ENCODE peak calls at places on chromosomes 13 and 19, in ten cellular contexts. D is body of pancreas, W is transverse colon, C is stomach, T is uterus, S is GM12878, M is sigmoid colon, K is IMR-90, J is heart left ventricle, F is A549. P is an unnamed sample.

GRCh38 chr19:47600246-47601179 is 8.4 kb upstream of the BICRA start:
- DNase-seq in D (peak), W (peak), C (peak), T (peak), S (peak), M (peak), K (peak), J (peak), F (peak), P (peak)

GRCh38 chr13:66492479-66492878 is 737.7 kb downstream of the PCDH9 start:
- DNase-seq in D (no peak), W (no peak), C (no peak), T (no peak), S (no peak), M (no peak), K (no peak), J (no peak), F (peak), P (no peak)

GRCh38 chr19:42683917-42684513 is 56.3 kb downstream of the PSG3 start:
- DNase-seq in D (no peak), W (no peak), C (no peak), T (no peak), S (no peak), M (no peak), K (peak), J (no peak), F (peak), P (no peak)

GRCh38 chr13:50589651-50590054 is 253.8 kb downstream of the DLEU7 start:
- DNase-seq in D (no peak), W (no peak), C (no peak), T (no peak), S (no peak), M (no peak), K (peak), J (no peak), F (peak), P (no peak)

GRCh38 chr19:52735734-52736133 is 890 bp upstream of the ZNF611 start:
- DNase-seq in D (peak), W (peak), C (peak), T (peak), S (no peak), M (peak), K (no peak), J (peak), F (no peak), P (peak)

GRCh38 chr13:102913924-102914628 is 68.2 kb downstream of the ERCC5 start:
- DNase-seq in D (no peak), W (peak), C (peak), T (no peak), S (no peak), M (no peak), K (peak), J (no peak), F (no peak), P (no peak)

GRCh38 chr13:110421061-110421460 is 114.0 kb downstream of the COL4A2 start:
- DNase-seq in D (no peak), W (no peak), C (no peak), T (no peak), S (no peak), M (no peak), K (no peak), J (no peak), F (no peak), P (no peak)

GRCh38 chr19:6108721-6109633 is 1.3 kb downstream of the RFX2 start:
- DNase-seq in D (peak), W (peak), C (peak), T (peak), S (no peak), M (peak), K (peak), J (peak), F (peak), P (peak)

GRCh38 chr19:6524326-6524725 is 6.5 kb upstream of the TNFSF9 start:
- DNase-seq in D (no peak), W (no peak), C (no peak), T (no peak), S (no peak), M (no peak), K (no peak), J (no peak), F (no peak), P (no peak)

GRCh38 chr13:98930014-98930625 is 47.7 kb downstream of the DOCK9 start:
- DNase-seq in D (no peak), W (no peak), C (no peak), T (no peak), S (no peak), M (no peak), K (no peak), J (no peak), F (no peak), P (no peak)

GRCh38 chr19:34504809-34505291 is 23.3 kb downstream of the WTIP start:
- DNase-seq in D (no peak), W (no peak), C (no peak), T (no peak), S (no peak), M (peak), K (no peak), J (no peak), F (no peak), P (no peak)

GRCh38 chr13:74414458-74414857 is 280.3 kb upstream of the KLF12 start:
- DNase-seq in D (no peak), W (no peak), C (no peak), T (no peak), S (no peak), M (no peak), K (no peak), J (no peak), F (no peak), P (no peak)

GRCh38 chr13:30172593-30173300 is 134.6 kb downstream of the KATNAL1 start:
- DNase-seq in D (no peak), W (no peak), C (no peak), T (peak), S (no peak), M (no peak), K (no peak), J (no peak), F (no peak), P (no peak)

GRCh38 chr13:19050901-19051300 is 130.7 kb downstream of the TUBA3C start:
- DNase-seq in D (no peak), W (no peak), C (no peak), T (no peak), S (no peak), M (no peak), K (no peak), J (no peak), F (no peak), P (no peak)

GRCh38 chr13:46396341-46396740 is 9.3 kb upstream of the RUBCNL start:
- DNase-seq in D (no peak), W (no peak), C (no peak), T (no peak), S (no peak), M (no peak), K (no peak), J (no peak), F (no peak), P (no peak)

GRCh38 chr19:2775556-2776430 is 7.3 kb downstream of the SGTA start:
- DNase-seq in D (peak), W (peak), C (peak), T (peak), S (no peak), M (no peak), K (peak), J (peak), F (no peak), P (peak)

GRCh38 chr19:47230122-47230920 is 678 bp downstream of the BBC3 start:
- DNase-seq in D (peak), W (peak), C (peak), T (peak), S (no peak), M (peak), K (peak), J (peak), F (peak), P (peak)

GRCh38 chr19:15680923-15681322 is 8.0 kb downstream of the CYP4F12 start:
- DNase-seq in D (no peak), W (no peak), C (no peak), T (no peak), S (no peak), M (no peak), K (no peak), J (no peak), F (no peak), P (no peak)

GRCh38 chr13:35858665-35859064 is 272.5 kb downstream of the DCLK1 start:
- DNase-seq in D (no peak), W (no peak), C (no peak), T (no peak), S (no peak), M (no peak), K (no peak), J (no peak), F (no peak), P (no peak)

GRCh38 chr13:103866041-103866440 is 799.8 kb upstream of the SLC10A2 start:
- DNase-seq in D (no peak), W (no peak), C (no peak), T (no peak), S (no peak), M (no peak), K (no peak), J (no peak), F (no peak), P (no peak)

GRCh38 chr13:28059214-28059613 is 41.2 kb downstream of the FLT3 start:
- DNase-seq in D (peak), W (peak), C (peak), T (no peak), S (no peak), M (no peak), K (peak), J (peak), F (peak), P (no peak)

GRCh38 chr13:44050450-44051063 is 170.9 kb downstream of the LACC1 start:
- DNase-seq in D (no peak), W (no peak), C (no peak), T (no peak), S (no peak), M (no peak), K (peak), J (no peak), F (peak), P (no peak)

GRCh38 chr19:41753936-41754529 is 1.3 kb upstream of the CEACAM6 start:
- DNase-seq in D (peak), W (peak), C (peak), T (no peak), S (no peak), M (no peak), K (peak), J (no peak), F (peak), P (peak)

GRCh38 chr19:34350161-34350561 is 14.8 kb upstream of the GPI start:
- DNase-seq in D (no peak), W (no peak), C (no peak), T (no peak), S (no peak), M (no peak), K (peak), J (no peak), F (no peak), P (no peak)

GRCh38 chr13:41050041-41050440 is 11.3 kb upstream of the WBP4 start:
- DNase-seq in D (no peak), W (no peak), C (no peak), T (no peak), S (no peak), M (no peak), K (no peak), J (no peak), F (no peak), P (no peak)

GRCh38 chr19:33462112-33462726 is 59.4 kb downstream of the PEPD start:
- DNase-seq in D (no peak), W (no peak), C (no peak), T (no peak), S (no peak), M (no peak), K (no peak), J (no peak), F (no peak), P (no peak)

GRCh38 chr19:51372649-51373504 is at the start of gene NKG7:
- DNase-seq in D (no peak), W (no peak), C (no peak), T (no peak), S (peak), M (no peak), K (no peak), J (no peak), F (no peak), P (no peak)

GRCh38 chr13:83286737-83287136 is 595.5 kb downstream of the SLITRK1 start:
- DNase-seq in D (no peak), W (no peak), C (no peak), T (no peak), S (no peak), M (no peak), K (peak), J (no peak), F (peak), P (no peak)

GRCh38 chr13:37068962-37069361 is 9.5 kb upstream of the SUPT20H start:
- DNase-seq in D (no peak), W (no peak), C (no peak), T (no peak), S (no peak), M (no peak), K (peak), J (no peak), F (peak), P (no peak)

GRCh38 chr13:111319998-111320911 is at the start of gene TEX29:
- DNase-seq in D (no peak), W (no peak), C (no peak), T (no peak), S (no peak), M (peak), K (no peak), J (no peak), F (no peak), P (no peak)

GRCh38 chr13:113088691-113089020 is 16.9 kb upstream of the F7 start:
- DNase-seq in D (no peak), W (no peak), C (no peak), T (no peak), S (no peak), M (peak), K (no peak), J (peak), F (no peak), P (no peak)

GRCh38 chr19:7920520-7921301 is 573 bp downstream of the SNAPC2 start:
- DNase-seq in D (peak), W (peak), C (peak), T (peak), S (peak), M (peak), K (peak), J (peak), F (peak), P (peak)
- TF ChIP-seq POLR2A in D (no peak), W (peak), C (no peak), T (peak), S (no peak), M (peak), K (peak), J (peak), F (no peak), P (peak)

GRCh38 chr13:114121496-114122466 is 10.6 kb downstream of the RASA3 start:
- DNase-seq in D (no peak), W (peak), C (no peak), T (no peak), S (no peak), M (no peak), K (no peak), J (no peak), F (no peak), P (no peak)

GRCh38 chr13:114122591-114123211 is 9.7 kb downstream of the RASA3 start:
- DNase-seq in D (no peak), W (no peak), C (no peak), T (no peak), S (no peak), M (no peak), K (no peak), J (no peak), F (no peak), P (no peak)

GRCh38 chr13:114119196-114119595 is 13.2 kb downstream of the RASA3 start:
- DNase-seq in D (peak), W (no peak), C (no peak), T (peak), S (no peak), M (no peak), K (peak), J (no peak), F (peak), P (no peak)

GRCh38 chr13:114118763-114119123 is 13.7 kb downstream of the RASA3 start:
- DNase-seq in D (peak), W (no peak), C (no peak), T (no peak), S (no peak), M (peak), K (peak), J (peak), F (no peak), P (no peak)

DNA sequence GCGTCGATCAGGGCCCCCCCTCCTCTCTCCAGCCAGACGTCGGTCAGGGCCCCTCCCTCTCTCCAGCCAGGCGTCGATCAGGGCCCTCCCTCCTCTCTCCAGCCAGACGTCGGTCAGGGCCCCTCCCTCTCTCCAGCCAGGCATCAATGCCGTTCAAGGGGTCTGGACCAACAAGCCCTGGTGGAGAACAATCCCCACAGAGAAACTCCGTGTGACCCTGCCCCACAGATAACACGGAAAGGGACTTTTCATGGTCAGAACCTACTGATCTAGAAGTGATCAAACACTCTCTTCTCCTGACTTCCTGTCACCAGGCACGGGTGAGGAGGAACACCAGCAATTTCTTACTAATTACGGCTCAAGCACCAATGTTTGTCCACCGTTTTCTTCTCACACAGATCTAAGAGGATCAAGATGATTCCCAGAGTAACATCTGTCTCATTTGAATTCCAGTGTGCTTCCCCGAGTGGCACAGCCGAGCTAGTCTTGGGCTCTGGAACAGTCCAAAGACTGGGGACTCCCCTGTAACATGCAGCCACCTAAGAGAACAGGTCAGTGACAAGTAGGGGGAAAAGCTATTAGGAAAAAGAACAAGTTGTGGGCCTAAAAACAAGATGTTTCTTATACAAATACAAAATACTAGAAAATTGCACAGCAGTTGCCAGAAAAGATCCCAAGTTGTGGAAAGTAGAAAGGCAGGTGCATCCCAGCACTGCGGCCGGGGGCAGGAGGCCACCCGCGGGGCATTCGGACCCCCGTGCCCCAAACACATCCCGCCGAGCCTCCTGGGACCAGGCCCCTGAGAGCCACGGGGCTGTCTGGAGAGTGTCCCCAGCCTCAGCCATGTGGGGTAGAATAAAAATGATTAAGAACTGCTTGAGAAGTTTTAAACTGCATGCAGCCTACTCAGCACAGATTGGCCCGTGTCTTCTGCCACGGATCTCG is 11.7 kb downstream of the RASA3 start:
- DNase-seq in D (no peak), W (no peak), C (no peak), T (no peak), S (no peak), M (no peak), K (no peak), J (no peak), F (no peak), P (no peak)
- H3K27ac ChIP-seq in D (no peak), W (peak), C (peak), T (peak), S (no peak), M (peak), K (peak), J (no peak), F (peak), P (peak)

GRCh38 chr19:13764101-13764807 is at the start of gene MRI1:
- DNase-seq in D (peak), W (peak), C (peak), T (peak), S (no peak), M (peak), K (peak), J (peak), F (peak), P (peak)
- TF ChIP-seq POLR2A in D (peak), W (peak), C (no peak), T (peak), S (peak), M (peak), K (peak), J (peak), F (peak), P (no peak)

GRCh38 chr13:106566682-106567420 is 1.1 kb downstream of the ARGLU1 start:
- DNase-seq in D (peak), W (peak), C (peak), T (peak), S (no peak), M (peak), K (peak), J (peak), F (peak), P (peak)
- H3K27ac ChIP-seq in D (peak), W (peak), C (peak), T (peak), S (peak), M (peak), K (peak), J (peak), F (peak), P (peak)

GRCh38 chr19:45886427-45887310 is 728 bp upstream of the IRF2BP1 start:
- DNase-seq in D (peak), W (peak), C (peak), T (peak), S (peak), M (peak), K (peak), J (peak), F (peak), P (peak)
- TF ChIP-seq POLR2A in D (peak), W (peak), C (no peak), T (peak), S (peak), M (peak), K (peak), J (peak), F (peak), P (peak)

DNA sequence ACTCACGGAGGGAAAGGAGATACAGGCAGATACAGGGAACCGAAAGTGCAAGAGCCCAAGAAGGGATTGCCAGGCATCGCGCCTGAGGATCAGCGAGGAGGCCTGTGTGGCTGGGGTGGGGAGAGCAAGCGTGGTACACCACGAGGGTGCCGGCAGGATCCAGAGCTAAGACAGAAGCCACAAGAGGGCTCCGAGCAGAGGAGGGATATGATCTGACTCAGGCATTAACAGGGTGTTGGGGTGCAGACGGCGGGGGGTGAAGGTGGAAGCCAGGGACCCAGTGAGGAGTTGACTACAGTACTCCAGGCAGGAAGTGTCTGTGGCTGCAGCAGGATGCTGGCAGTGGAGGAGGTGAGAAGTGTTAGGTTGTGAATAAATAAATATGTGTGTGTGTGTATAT is 5.4 kb upstream of the PPP1R37 start:
- DNase-seq in D (no peak), W (no peak), C (no peak), T (no peak), S (no peak), M (no peak), K (no peak), J (no peak), F (no peak), P (no peak)
- H3K27ac ChIP-seq in D (no peak), W (no peak), C (peak), T (no peak), S (no peak), M (no peak), K (no peak), J (no peak), F (no peak), P (no peak)

GRCh38 chr19:49637865-49638350 is 2.0 kb downstream of the RRAS start:
- DNase-seq in D (peak), W (peak), C (peak), T (peak), S (no peak), M (peak), K (peak), J (peak), F (peak), P (peak)
- TF ChIP-seq POLR2A in D (no peak), W (peak), C (no peak), T (peak), S (no peak), M (peak), K (no peak), J (peak), F (no peak), P (no peak)

P was measured in tibial nerve.